ENCODE peak calls at places on chromosomes 12 and 14, in eight cellular contexts. W, H, J, Q, D, C, K and G are unnamed samples.

GRCh38 chr14:32367501-32367900 is 38.4 kb downstream of the AKAP6 start:
- DNase-seq in W (no peak), H (no peak), J (no peak), Q (no peak), D (no peak), C (no peak), K (no peak), G (no peak)

GRCh38 chr14:21382886-21383847 is 652 bp downstream of the SUPT16H start:
- DNase-seq in W (no peak), H (no peak), J (peak; percentile 58), Q (peak; percentile 23), D (peak; percentile 20), C (no peak), K (peak; percentile 11), G (peak; percentile 52)

GRCh38 chr14:56224179-56224578 is 106.0 kb downstream of the PELI2 start:
- DNase-seq in W (no peak), H (no peak), J (no peak), Q (no peak), D (no peak), C (no peak), K (no peak), G (no peak)

GRCh38 chr14:61877050-61877390 is 114.8 kb downstream of the SNAPC1 start:
- DNase-seq in W (no peak), H (no peak), J (no peak), Q (no peak), D (no peak), C (no peak), K (no peak), G (no peak)

GRCh38 chr14:105299654-105300541 is 903 bp downstream of the BRF1 start:
- DNase-seq in W (peak; percentile 26), H (no peak), J (no peak), Q (peak; percentile 30), D (no peak), C (no peak), K (no peak), G (no peak)

GRCh38 chr12:125343649-125344048 is 278.4 kb downstream of the AACS start:
- DNase-seq in W (no peak), H (no peak), J (no peak), Q (no peak), D (no peak), C (no peak), K (no peak), G (no peak)

GRCh38 chr12:104793280-104793679 is 164.8 kb downstream of the SLC41A2 start:
- DNase-seq in W (no peak), H (no peak), J (peak; percentile 10), Q (no peak), D (no peak), C (peak; percentile 97), K (no peak), G (peak; percentile 6)

GRCh38 chr14:51209457-51209856 is 30.6 kb upstream of the TMX1 start:
- DNase-seq in W (no peak), H (no peak), J (no peak), Q (no peak), D (no peak), C (no peak), K (peak; percentile 74), G (no peak)

GRCh38 chr14:54617467-54617866 is 50.5 kb downstream of the SAMD4A start:
- DNase-seq in W (no peak), H (no peak), J (peak; percentile 51), Q (no peak), D (no peak), C (no peak), K (no peak), G (no peak)

GRCh38 chr14:91493169-91493568 is 16.9 kb downstream of the PPP4R3A start:
- DNase-seq in W (no peak), H (no peak), J (peak; percentile 74), Q (no peak), D (no peak), C (no peak), K (no peak), G (no peak)

GRCh38 chr12:128388461-128388921 is 121.5 kb downstream of the TMEM132C start:
- DNase-seq in W (no peak), H (no peak), J (no peak), Q (no peak), D (no peak), C (no peak), K (no peak), G (no peak)

GRCh38 chr12:11814362-11814761 is 164.9 kb downstream of the ETV6 start:
- DNase-seq in W (no peak), H (no peak), J (peak; percentile 82), Q (peak; percentile 51), D (no peak), C (peak; percentile 19), K (no peak), G (peak; percentile 43)

GRCh38 chr12:47860279-47860841 is 40.7 kb upstream of the HDAC7 start:
- DNase-seq in W (no peak), H (no peak), J (no peak), Q (no peak), D (no peak), C (no peak), K (no peak), G (no peak)

GRCh38 chr12:106189341-106189740 is 50.6 kb upstream of the NUAK1 start:
- DNase-seq in W (no peak), H (no peak), J (no peak), Q (no peak), D (no peak), C (no peak), K (no peak), G (no peak)

GRCh38 chr12:77435446-77436091 is 370.2 kb upstream of the E2F7 start:
- DNase-seq in W (no peak), H (no peak), J (no peak), Q (no peak), D (no peak), C (no peak), K (no peak), G (no peak)

GRCh38 chr12:31000751-31001150 is 72.9 kb upstream of the DDX11 start:
- DNase-seq in W (no peak), H (no peak), J (peak; percentile 73), Q (peak; percentile 52), D (no peak), C (peak; percentile 60), K (no peak), G (no peak)

GRCh38 chr14:30603402-30603801 is 18.7 kb upstream of the SCFD1 start:
- DNase-seq in W (no peak), H (no peak), J (no peak), Q (no peak), D (no peak), C (no peak), K (no peak), G (no peak)

GRCh38 chr14:96149131-96149530 is 55.5 kb upstream of the BDKRB2 start:
- DNase-seq in W (no peak), H (no peak), J (no peak), Q (no peak), D (no peak), C (no peak), K (no peak), G (no peak)

GRCh38 chr12:89454080-89454848 is 70.3 kb downstream of the GALNT4 start:
- DNase-seq in W (peak; percentile 34), H (no peak), J (peak; percentile 15), Q (no peak), D (no peak), C (no peak), K (no peak), G (no peak)

GRCh38 chr12:7940906-7941305 is 4.9 kb upstream of the SLC2A3 start:
- DNase-seq in W (no peak), H (no peak), J (no peak), Q (no peak), D (no peak), C (no peak), K (no peak), G (no peak)

GRCh38 chr12:57632369-57632897 is 568 bp downstream of the B4GALNT1 start:
- DNase-seq in W (peak; percentile 64), H (no peak), J (no peak), Q (no peak), D (no peak), C (no peak), K (no peak), G (no peak)

GRCh38 chr12:4786795-4787194 is 66.6 kb downstream of the GALNT8 start:
- DNase-seq in W (no peak), H (no peak), J (no peak), Q (no peak), D (no peak), C (no peak), K (no peak), G (no peak)

GRCh38 chr14:102210421-102211042 is 70.8 kb downstream of the WDR20 start:
- DNase-seq in W (no peak), H (no peak), J (no peak), Q (no peak), D (no peak), C (no peak), K (no peak), G (no peak)

GRCh38 chr12:93018610-93019009 is 89.5 kb upstream of the EEA1 start:
- DNase-seq in W (no peak), H (no peak), J (no peak), Q (no peak), D (no peak), C (no peak), K (no peak), G (no peak)

GRCh38 chr12:127149226-127149964 is 1117.6 kb upstream of the TMEM132C start:
- DNase-seq in W (no peak), H (no peak), J (peak; percentile 11), Q (no peak), D (no peak), C (peak; percentile 60), K (no peak), G (no peak)

GRCh38 chr12:53696285-53696654 is 20.4 kb upstream of the ATP5MC2 start:
- DNase-seq in W (peak; percentile 95), H (peak; percentile 55), J (peak; percentile 93), Q (peak; percentile 98), D (no peak), C (peak; percentile 53), K (peak; percentile 98), G (peak; percentile 100)

GRCh38 chr14:65184032-65184764 is 81.9 kb upstream of the MAX start:
- DNase-seq in W (no peak), H (no peak), J (peak; percentile 45), Q (no peak), D (no peak), C (no peak), K (no peak), G (no peak)

GRCh38 chr12:49922349-49923034 is 18.8 kb upstream of the FAIM2 start:
- DNase-seq in W (peak; percentile 22), H (no peak), J (no peak), Q (no peak), D (no peak), C (no peak), K (no peak), G (no peak)

GRCh38 chr12:115574831-115575230 is 702.7 kb downstream of the MED13L start:
- DNase-seq in W (no peak), H (no peak), J (no peak), Q (no peak), D (no peak), C (no peak), K (no peak), G (no peak)

GRCh38 chr12:69484428-69484827 is 14.2 kb downstream of the FRS2 start:
- DNase-seq in W (no peak), H (no peak), J (no peak), Q (no peak), D (no peak), C (no peak), K (no peak), G (no peak)

GRCh38 chr14:60807971-60808370 is 73.4 kb downstream of the MNAT1 start:
- DNase-seq in W (no peak), H (no peak), J (peak; percentile 36), Q (peak; percentile 50), D (no peak), C (no peak), K (no peak), G (no peak)

GRCh38 chr14:23631702-23632460 is 4.3 kb upstream of the DHRS2 start:
- DNase-seq in W (peak; percentile 90), H (peak; percentile 76), J (peak; percentile 79), Q (peak; percentile 77), D (peak; percentile 51), C (peak; percentile 41), K (peak; percentile 71), G (peak; percentile 88)

GRCh38 chr12:53752192-53752601 is 418 bp upstream of the CISTR start:
- DNase-seq in W (no peak), H (no peak), J (no peak), Q (no peak), D (no peak), C (no peak), K (no peak), G (no peak)

GRCh38 chr12:102862486-102862885 is 54.6 kb downstream of the PAH start:
- DNase-seq in W (no peak), H (no peak), J (no peak), Q (no peak), D (no peak), C (no peak), K (no peak), G (no peak)